ENCODE peak calls at places on chromosomes 13 and 19, in ten cellular contexts. M is astrocyte, Y is HCEC 1CT, L is ureter, I is colonic mucosa, W is T-helper 9 cell, P is RWPE1, T is NCI-H2081, Q is choroid plexus epithelial cell, O is esophagus squamous epithelium. D is an unnamed sample.

GRCh38 chr19:46825731-46826055 is 25.0 kb downstream of the AP2S1 start:
- DNase-seq in W (no peak), O (no peak), M (no peak), I (no peak), L (no peak), T (no peak), P (no peak), Q (no peak), Y (no peak), D (no peak)

GRCh38 chr19:7327802-7328201 is 20.9 kb upstream of the ARHGEF18 start:
- DNase-seq in M (no peak), P (no peak), O (no peak), W (no peak), T (no peak), L (no peak), Y (no peak), Q (no peak), I (no peak), D (no peak)

GRCh38 chr19:1082165-1082927 is 12.8 kb downstream of the POLR2E start:
- DNase-seq in M (no peak), W (peak), O (no peak), Y (no peak), L (peak), T (peak), P (peak), I (peak), Q (peak), D (peak)

GRCh38 chr13:25988655-25989054 is 63.2 kb downstream of the SHISA2 start:
- DNase-seq in O (no peak), I (no peak), P (no peak), W (no peak), Y (no peak), M (peak), L (no peak), Q (peak), T (no peak), D (no peak)

GRCh38 chr19:14022469-14022868 is 5.5 kb upstream of the RLN3 start:
- DNase-seq in L (no peak), O (no peak), I (no peak), Q (peak), P (no peak), Y (no peak), T (no peak), M (peak), W (no peak), D (no peak)

GRCh38 chr19:29091127-29091526 is 121.8 kb downstream of the UQCRFS1 start:
- DNase-seq in P (no peak), O (no peak), Q (no peak), I (no peak), L (no peak), T (no peak), Y (no peak), W (no peak), M (no peak), D (no peak)

GRCh38 chr13:25860862-25861261 is 191.0 kb downstream of the SHISA2 start:
- DNase-seq in L (no peak), M (peak), T (no peak), W (no peak), P (peak), Y (no peak), Q (peak), O (no peak), I (no peak), D (no peak)

GRCh38 chr19:46000497-46001246 is 5.4 kb downstream of the CCDC61 start:
- DNase-seq in Y (no peak), P (peak), T (peak), Q (peak), I (peak), O (no peak), M (no peak), W (peak), L (no peak), D (no peak)

GRCh38 chr19:45066921-45067661 is 9.2 kb downstream of the ZNF296 start:
- DNase-seq in I (no peak), O (no peak), M (no peak), Q (no peak), P (no peak), L (no peak), W (no peak), Y (no peak), T (no peak), D (no peak)

GRCh38 chr13:51729853-51730553 is 74.0 kb downstream of the DHRS12 start:
- DNase-seq in Q (peak), W (no peak), O (no peak), L (no peak), P (peak), Y (peak), T (no peak), I (no peak), M (peak), D (no peak)

GRCh38 chr19:13181747-13182388 is 31.7 kb downstream of the IER2 start:
- DNase-seq in M (peak), O (no peak), L (peak), P (no peak), I (peak), T (no peak), W (no peak), Q (peak), Y (no peak), D (peak)

GRCh38 chr19:13843104-13843921 is 33.6 kb upstream of the NANOS3 start:
- DNase-seq in I (peak), O (no peak), M (no peak), L (no peak), Y (peak), T (no peak), W (no peak), P (peak), Q (no peak), D (no peak)

GRCh38 chr19:53961523-53962345 is 1.0 kb upstream of the CACNG8 start:
- DNase-seq in Q (peak), Y (no peak), W (no peak), T (no peak), O (no peak), I (no peak), M (no peak), L (no peak), P (no peak), D (no peak)

GRCh38 chr13:80082396-80083096 is 258.4 kb downstream of the SPRY2 start:
- DNase-seq in Q (peak), M (peak), P (no peak), W (no peak), O (no peak), T (no peak), L (no peak), I (no peak), Y (peak), D (no peak)

GRCh38 chr13:111948281-111948680 is 118.7 kb upstream of the SOX1 start:
- DNase-seq in M (no peak), P (no peak), Q (no peak), T (no peak), L (no peak), O (no peak), Y (no peak), I (no peak), W (no peak), D (no peak)

GRCh38 chr19:52961981-52962380 is 700 bp downstream of the ZNF816 start:
- DNase-seq in Q (no peak), M (no peak), L (no peak), I (no peak), O (no peak), Y (no peak), W (no peak), P (peak), T (no peak), D (no peak)

GRCh38 chr19:30665449-30665848 is 293.3 kb downstream of the ZNF536 start:
- DNase-seq in P (no peak), Y (no peak), L (peak), T (no peak), I (no peak), W (no peak), Q (no peak), O (no peak), M (no peak), D (no peak)